ENCODE peak calls at places on chromosomes 4 and X, in six cellular contexts. K, F, B, V, E and Y are unnamed samples. For H3K9me3, the result is how much of the 10 kb centered on the place peaks cover.

GRCh38 chr4:119152741-119153140 is 17.1 kb downstream of the MYOZ2 start:
- DNase-seq in E (no peak), V (no peak), F (no peak), K (no peak), B (no peak), Y (no peak)

GRCh38 chr4:183149968-183150539 is 51.0 kb downstream of the WWC2 start:
- DNase-seq in E (no peak), B (no peak), V (no peak), K (no peak), F (no peak), Y (no peak)

GRCh38 chrX:132741706-132742105 is 216.7 kb downstream of the HS6ST2 start:
- DNase-seq in F (no peak), B (no peak), E (peak), V (no peak), K (no peak), Y (no peak)

GRCh38 chrX:16472345-16472744 is 177.6 kb upstream of the S100G start:
- DNase-seq in F (no peak), B (no peak), V (no peak), E (no peak), K (no peak), Y (no peak)

GRCh38 chr4:10664408-10664807 is 20.2 kb downstream of the CLNK start:
- DNase-seq in V (no peak), E (peak), B (no peak), F (peak), K (no peak), Y (peak)

GRCh38 chr4:84159767-84160166 is 339.3 kb downstream of the NKX6-1 start:
- DNase-seq in B (no peak), F (no peak), V (no peak), K (no peak), E (peak), Y (peak)

GRCh38 chrX:13690836-13691235 is 1.9 kb downstream of the RAB9A start:
- DNase-seq in B (no peak), V (no peak), E (peak), F (no peak), K (no peak), Y (no peak)

GRCh38 chr4:110480031-110480549 is 4.1 kb downstream of the ENPEP start:
- DNase-seq in F (no peak), E (peak), V (no peak), B (no peak), K (no peak), Y (no peak)

GRCh38 chrX:72253686-72254085 is 14.9 kb upstream of the ERCC6L start:
- DNase-seq in E (no peak), F (no peak), B (no peak), K (no peak), V (no peak), Y (no peak)

GRCh38 chr4:87856816-87857215 is 24.0 kb downstream of the MEPE start:
- DNase-seq in K (no peak), F (no peak), E (no peak), B (no peak), V (no peak), Y (no peak)

GRCh38 chr4:99855677-99856076 is 38.5 kb downstream of the LAMTOR3 start:
- DNase-seq in E (no peak), F (no peak), K (no peak), V (no peak), B (no peak), Y (no peak)

GRCh38 chr4:158169931-158170690 is 2.7 kb downstream of the GASK1B start:
- DNase-seq in F (no peak), B (no peak), V (no peak), E (no peak), K (no peak), Y (no peak)

GRCh38 chrX:94053575-94053974 is 379.6 kb downstream of the FAM133A start:
- DNase-seq in F (no peak), E (peak), B (no peak), V (no peak), K (no peak), Y (no peak)

GRCh38 chr4:252065-252601 is 53.1 kb downstream of the ZNF732 start:
- DNase-seq in K (no peak), E (no peak), B (no peak), F (no peak), V (no peak), Y (no peak)
- H3K9me3 ChIP-seq in K (half or more), E (under half), B (under half), F (under half), V (under half), Y (under half)

DNA sequence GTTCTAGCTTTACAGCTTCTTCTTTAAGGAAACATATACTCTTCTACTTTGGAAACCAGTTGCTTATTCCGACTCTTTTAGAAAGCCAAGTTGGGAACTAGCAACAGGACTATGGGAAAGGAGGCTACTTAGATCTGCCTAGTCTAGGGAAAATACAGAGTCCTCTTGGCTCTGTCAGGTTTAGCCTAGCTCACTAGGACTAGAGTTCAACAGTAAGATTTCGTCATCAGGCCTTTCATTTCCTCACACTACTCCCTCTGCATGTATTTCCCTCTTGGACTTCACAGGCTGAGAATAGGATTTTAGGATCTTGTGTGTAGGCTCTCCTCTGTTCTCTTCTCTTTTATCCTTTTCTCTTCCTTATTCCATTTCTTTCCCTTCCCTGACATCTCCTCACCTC is 409.8 kb downstream of the AR start:
- DNase-seq in F (no peak), K (no peak), E (no peak), B (no peak), V (no peak), Y (no peak)
- H3K9me3 ChIP-seq in F (under half), K (under half), E (under half), B (under half), V (under half), Y (under half)

DNA sequence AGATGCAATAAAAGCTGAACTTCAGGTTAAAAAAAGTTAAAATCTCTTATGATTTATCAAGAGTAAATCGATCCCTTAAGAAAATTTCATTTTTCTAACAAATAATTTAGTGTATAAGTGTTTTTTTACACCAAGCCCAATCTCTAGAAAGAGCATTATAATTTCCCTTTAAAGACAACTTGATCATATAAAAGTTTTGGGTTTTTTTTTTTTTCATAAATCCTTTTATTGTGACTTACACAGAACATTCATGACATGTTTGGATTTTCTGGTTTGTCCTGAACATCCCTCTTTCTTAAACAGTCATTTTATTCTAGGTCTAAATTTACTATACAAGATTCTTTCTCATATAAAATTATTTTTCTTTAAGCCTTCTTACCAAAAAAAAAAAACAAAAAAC is 6.5 kb downstream of the ZNF721 start:
- DNase-seq in F (no peak), B (no peak), V (no peak), E (no peak), K (no peak), Y (no peak)
- H3K9me3 ChIP-seq in F (under half), B (under half), V (under half), E (under half), K (under half), Y (under half)

GRCh38 chrX:358651-359143 is 28.0 kb downstream of the PPP2R3B start:
- DNase-seq in E (no peak), B (no peak), F (no peak), V (no peak), K (no peak), Y (no peak)
- H3K9me3 ChIP-seq in E (under half), B (under half), F (under half), V (under half), K (under half), Y (under half)

DNA sequence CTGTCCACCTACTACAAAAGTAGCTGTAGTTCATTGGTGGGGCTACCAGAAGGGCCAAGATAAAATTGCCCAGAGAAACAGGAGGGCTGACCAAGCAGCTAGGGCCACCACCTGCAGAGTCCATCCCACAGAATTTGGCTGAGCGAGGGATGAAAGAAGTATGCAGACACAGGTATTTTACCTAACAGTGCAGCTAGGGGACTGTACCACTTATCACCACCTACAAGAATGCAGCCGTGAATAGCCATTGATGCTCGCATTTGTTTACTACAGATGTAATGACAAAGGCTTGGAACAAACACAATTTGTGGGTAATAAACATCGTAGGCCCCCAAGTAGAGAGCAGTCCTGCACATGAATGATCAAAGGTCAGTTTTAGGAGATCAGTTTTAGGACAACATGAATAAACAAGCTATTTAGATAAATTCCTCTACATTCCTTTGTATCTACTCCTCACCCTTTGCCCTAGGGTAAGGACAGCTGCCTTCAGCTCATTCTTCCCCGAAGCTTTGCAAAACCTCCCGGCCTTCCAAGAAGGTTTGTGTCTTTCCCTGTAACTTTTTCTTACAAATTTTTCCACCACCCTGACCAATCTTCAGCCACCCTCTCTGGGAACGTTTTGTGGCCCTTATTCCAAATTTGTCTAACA is 49.5 kb downstream of the ZNF718 start:
- DNase-seq in B (no peak), V (no peak), F (no peak), K (no peak), E (no peak), Y (no peak)
- H3K9me3 ChIP-seq in B (under half), V (under half), F (under half), K (half or more), E (under half), Y (under half)

GRCh38 chrX:75986980-75987379 is 185.9 kb upstream of the PBDC1 start:
- DNase-seq in E (no peak), F (no peak), B (no peak), K (no peak), V (no peak), Y (no peak)
- H3K9me3 ChIP-seq in E (under half), F (under half), B (under half), K (under half), V (under half), Y (under half)